ENCODE peak calls at places on chromosomes 6 and 20, in seven cellular contexts. R, U, H, M, I, Q and C are unnamed samples.

GRCh38 chr6:163956571-163957407 is 542.3 kb downstream of the QKI start:
- DNase-seq in R (peak), U (peak), H (peak), M (peak), I (peak), Q (peak), C (peak)

GRCh38 chr6:131862486-131862885 is 54.7 kb downstream of the ENPP1 start:
- DNase-seq in R (no peak), U (no peak), H (no peak), M (peak), I (no peak), Q (no peak), C (no peak)

GRCh38 chr6:27605401-27606342 is 132.8 kb upstream of the ZNF184 start:
- DNase-seq in R (no peak), U (peak), H (peak), M (peak), I (no peak), Q (no peak), C (no peak)

GRCh38 chr6:33988121-33989015 is 157.5 kb downstream of the GRM4 start:
- DNase-seq in R (no peak), U (no peak), H (no peak), M (no peak), I (no peak), Q (no peak), C (no peak)

GRCh38 chr20:11301699-11302098 is 616.0 kb upstream of the BTBD3 start:
- DNase-seq in R (no peak), U (no peak), H (no peak), M (no peak), I (no peak), Q (no peak), C (no peak)

GRCh38 chr6:65182681-65183080 is 524.3 kb downstream of the EYS start:
- DNase-seq in R (no peak), U (no peak), H (peak), M (no peak), I (no peak), Q (no peak), C (no peak)

GRCh38 chr20:51128198-51128597 is 105.3 kb upstream of the KCNG1 start:
- DNase-seq in R (no peak), U (no peak), H (peak), M (no peak), I (no peak), Q (no peak), C (no peak)

GRCh38 chr6:140283197-140283596 is 908.7 kb upstream of the CITED2 start:
- DNase-seq in R (no peak), U (no peak), H (no peak), M (no peak), I (no peak), Q (no peak), C (no peak)

GRCh38 chr6:33824461-33825154 is 20.8 kb upstream of the MLN start:
- DNase-seq in R (no peak), U (no peak), H (no peak), M (peak), I (peak), Q (no peak), C (no peak)

GRCh38 chr6:170032197-170032596 is 258.7 kb downstream of the DLL1 start:
- DNase-seq in R (no peak), U (no peak), H (no peak), M (no peak), I (no peak), Q (no peak), C (no peak)

GRCh38 chr6:116779569-116780164 is 14.1 kb upstream of the FAM162B start:
- DNase-seq in R (no peak), U (no peak), H (peak), M (peak), I (peak), Q (no peak), C (no peak)

GRCh38 chr6:170260686-170261085 is 30.2 kb downstream of the DLL1 start:
- DNase-seq in R (no peak), U (no peak), H (no peak), M (no peak), I (no peak), Q (no peak), C (no peak)

GRCh38 chr20:3670511-3670910 is 7.3 kb upstream of the GFRA4 start:
- DNase-seq in R (no peak), U (no peak), H (no peak), M (no peak), I (no peak), Q (no peak), C (no peak)

GRCh38 chr6:44020148-44020547 is 107.1 kb downstream of the MRPL14 start:
- DNase-seq in R (no peak), U (no peak), H (no peak), M (no peak), I (no peak), Q (no peak), C (no peak)

GRCh38 chr20:61899971-61900370 is 165.7 kb downstream of the TAF4 start:
- DNase-seq in R (no peak), U (no peak), H (no peak), M (no peak), I (no peak), Q (no peak), C (no peak)

GRCh38 chr20:24934101-24934661 is 14.9 kb upstream of the CST7 start:
- DNase-seq in R (no peak), U (no peak), H (no peak), M (no peak), I (no peak), Q (no peak), C (peak)

GRCh38 chr6:42099340-42100028 is 42.9 kb downstream of the C6orf132 start:
- DNase-seq in R (no peak), U (no peak), H (peak), M (no peak), I (no peak), Q (no peak), C (no peak)

GRCh38 chr20:12171927-12172581 is 254.4 kb downstream of the BTBD3 start:
- DNase-seq in R (no peak), U (no peak), H (peak), M (no peak), I (peak), Q (no peak), C (no peak)

GRCh38 chr20:7744411-7744810 is 195.8 kb downstream of the HAO1 start:
- DNase-seq in R (no peak), U (no peak), H (peak), M (peak), I (no peak), Q (no peak), C (no peak)

GRCh38 chr20:46139908-46140482 is 21.9 kb downstream of the CD40 start:
- DNase-seq in R (no peak), U (no peak), H (no peak), M (no peak), I (no peak), Q (no peak), C (no peak)

GRCh38 chr6:63467247-63467954 is 104.9 kb upstream of the LOC128125822 start:
- DNase-seq in R (no peak), U (no peak), H (no peak), M (no peak), I (no peak), Q (no peak), C (no peak)

GRCh38 chr6:169641461-169642085 is 60.3 kb downstream of the WDR27 start:
- DNase-seq in R (no peak), U (no peak), H (no peak), M (no peak), I (no peak), Q (no peak), C (no peak)

GRCh38 chr20:58086763-58087566 is 141.5 kb downstream of the ANKRD60 start:
- DNase-seq in R (no peak), U (peak), H (peak), M (peak), I (peak), Q (no peak), C (peak)

GRCh38 chr6:146887447-146888077 is 288.8 kb downstream of the ADGB start:
- DNase-seq in R (no peak), U (no peak), H (no peak), M (peak), I (no peak), Q (no peak), C (no peak)

GRCh38 chr20:32777177-32777956 is 15.2 kb downstream of the DNMT3B start:
- DNase-seq in R (no peak), U (no peak), H (no peak), M (no peak), I (no peak), Q (no peak), C (no peak)

GRCh38 chr6:105318660-105319059 is 84.2 kb downstream of the PREP start:
- DNase-seq in R (no peak), U (no peak), H (peak), M (no peak), I (no peak), Q (no peak), C (no peak)